ENCODE peak calls at places on chromosomes 7 and 10, in seven cellular contexts. D is uterus, A is NB4, B is transverse colon, G is GM12878, R is esophagus squamous epithelium, C is gastrocnemius medialis. Z is an unnamed sample.

GRCh38 chr7:128174391-128174790 is 66.7 kb upstream of the LEP start:
- DNase-seq in D (no peak), A (peak; percentile 53), B (no peak), G (no peak), R (no peak), C (no peak), Z (no peak)

GRCh38 chr10:117188399-117188798 is 8.9 kb upstream of the KCNK18 start:
- DNase-seq in D (no peak), A (no peak), B (no peak), G (no peak), R (no peak), C (no peak), Z (no peak)

GRCh38 chr10:111076191-111076681 is 593 bp upstream of the ADRA2A start:
- DNase-seq in D (peak; percentile 39), A (peak; percentile 59), B (peak; percentile 73), G (no peak), R (no peak), C (no peak), Z (peak; percentile 92)

GRCh38 chr10:132142396-132143161 is 44.2 kb upstream of the DPYSL4 start:
- DNase-seq in D (no peak), A (peak; percentile 42), B (peak; percentile 27), G (no peak), R (no peak), C (no peak), Z (no peak)

GRCh38 chr7:27211084-27211446 is 11.2 kb upstream of the HOXA13 start:
- DNase-seq in D (no peak), A (no peak), B (no peak), G (no peak), R (no peak), C (no peak), Z (no peak)

GRCh38 chr7:66905689-66906088 is 15.3 kb upstream of the TMEM248 start:
- DNase-seq in D (no peak), A (peak; percentile 30), B (no peak), G (no peak), R (no peak), C (no peak), Z (no peak)

GRCh38 chr7:1567082-1567771 is 2.6 kb downstream of the PSMG3 start:
- DNase-seq in D (no peak), A (peak; percentile 76), B (peak; percentile 55), G (no peak), R (no peak), C (peak; percentile 68), Z (peak; percentile 85)

GRCh38 chr7:94243312-94243711 is 151.4 kb upstream of the COL1A2 start:
- DNase-seq in D (no peak), A (no peak), B (no peak), G (no peak), R (no peak), C (no peak), Z (no peak)

GRCh38 chr10:30387646-30388243 is 38.7 kb upstream of the MTPAP start:
- DNase-seq in D (no peak), A (no peak), B (no peak), G (no peak), R (no peak), C (no peak), Z (no peak)

GRCh38 chr7:134844200-134844599 is 64.8 kb downstream of the CALD1 start:
- DNase-seq in D (no peak), A (no peak), B (no peak), G (no peak), R (no peak), C (no peak), Z (no peak)

GRCh38 chr7:98728555-98728954 is 111.5 kb downstream of the NPTX2 start:
- DNase-seq in D (no peak), A (no peak), B (no peak), G (no peak), R (no peak), C (no peak), Z (no peak)

DNA sequence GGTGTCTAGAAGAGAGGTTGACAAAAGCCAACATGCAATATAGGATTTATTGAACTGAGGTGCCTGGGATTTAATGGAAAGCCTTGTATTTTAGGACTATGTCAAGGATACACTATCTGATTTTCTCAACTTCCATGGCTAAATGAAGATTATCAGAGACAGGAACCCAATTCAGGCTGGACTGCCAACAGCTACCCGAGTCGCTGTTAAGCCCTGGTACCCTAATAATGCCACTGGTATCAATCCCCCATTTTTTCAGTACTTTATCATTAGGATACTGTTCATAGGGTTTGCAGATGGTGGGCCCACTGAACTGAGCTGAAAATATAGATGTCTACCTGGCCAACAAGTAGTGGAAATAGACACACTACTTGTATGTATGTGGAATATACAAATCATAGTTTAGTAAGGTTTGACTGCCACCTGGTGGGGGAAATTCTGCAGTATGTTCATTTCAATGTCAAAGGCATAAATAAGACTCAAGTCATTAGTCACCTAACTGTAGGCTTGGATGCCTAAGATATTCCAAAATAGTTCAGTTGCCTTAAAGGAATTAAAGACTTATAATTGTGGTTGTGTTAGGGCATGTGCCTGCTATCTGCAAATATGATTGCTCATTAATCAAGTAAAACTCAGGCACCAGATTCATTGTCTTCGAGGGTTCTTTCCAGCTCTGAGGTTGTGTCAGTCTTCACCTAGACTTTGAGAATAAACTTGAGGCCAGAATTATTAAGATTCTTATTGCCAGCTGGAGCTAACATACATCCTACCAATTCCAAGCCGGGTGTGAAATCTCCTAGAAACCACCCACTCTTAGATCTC is 34.1 kb upstream of the NOBOX start:
- DNase-seq in D (peak; percentile 23), A (peak; percentile 74), B (peak; percentile 76), G (peak; percentile 11), R (no peak), C (no peak), Z (no peak)
- TF ChIP-seq CTCF in D (peak; percentile 38), A (peak; percentile 53), B (peak; percentile 66), G (peak; percentile 44), R (peak; percentile 65), C (peak; percentile 21), Z (no peak)

GRCh38 chr10:46326971-46327370 is 40.2 kb downstream of the ANTXRL start:
- DNase-seq in D (no peak), A (no peak), B (no peak), G (no peak), R (no peak), C (no peak), Z (no peak)

GRCh38 chr10:46326066-46326465 is 39.3 kb downstream of the ANTXRL start:
- DNase-seq in D (no peak), A (no peak), B (no peak), G (no peak), R (no peak), C (no peak), Z (no peak)

GRCh38 chr10:46329690-46330016 is 42.9 kb downstream of the ANTXRL start:
- DNase-seq in D (no peak), A (no peak), B (no peak), G (no peak), R (no peak), C (no peak), Z (no peak)

GRCh38 chr10:46328853-46329689 is 42.3 kb downstream of the ANTXRL start:
- DNase-seq in D (no peak), A (no peak), B (no peak), G (no peak), R (no peak), C (no peak), Z (no peak)

DNA sequence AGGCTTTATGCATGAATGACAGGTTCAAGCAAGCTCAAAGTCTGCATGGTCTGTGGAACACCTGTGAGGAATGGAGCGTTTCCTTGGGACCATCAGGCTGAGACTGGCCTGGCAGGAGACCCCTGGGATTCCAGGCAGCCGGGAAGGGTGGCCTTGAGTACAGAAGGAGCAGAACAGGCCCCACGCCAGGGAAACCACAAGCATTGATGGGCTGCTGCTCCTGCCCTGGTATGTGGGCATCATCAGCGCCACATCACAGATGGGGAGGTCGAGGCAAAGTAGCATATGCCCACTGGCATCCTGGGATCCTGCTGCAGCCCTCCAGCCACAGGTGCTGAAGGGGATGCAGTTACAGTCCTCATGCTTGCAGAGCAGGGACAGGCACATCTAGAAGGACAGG is 40.9 kb downstream of the ANTXRL start:
- DNase-seq in D (no peak), A (no peak), B (no peak), G (no peak), R (no peak), C (no peak), Z (no peak)
- TF ChIP-seq POLR2A in D (no peak), A (no peak), B (no peak), G (no peak), R (no peak), C (no peak), Z (no peak)

DNA sequence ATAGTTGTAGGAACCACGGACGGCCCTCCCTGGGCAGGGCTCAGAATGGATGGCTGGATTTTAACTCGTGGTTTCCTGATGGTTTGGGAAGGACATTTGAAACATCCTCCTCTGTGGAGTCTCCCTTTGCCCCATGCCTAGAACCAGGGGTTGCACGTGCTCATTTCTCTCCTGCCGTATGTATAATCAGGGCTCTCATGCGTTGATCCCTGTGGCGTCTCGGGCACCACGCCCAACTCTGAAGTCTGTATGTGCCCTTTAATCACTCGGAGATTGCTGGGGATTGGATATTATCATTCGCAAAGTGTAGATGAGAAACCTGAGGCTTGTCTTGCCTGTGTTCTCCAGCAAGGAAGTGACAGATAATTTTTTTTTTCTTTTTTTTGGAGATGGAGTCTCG is 257.1 kb downstream of the CAMK1D start:
- DNase-seq in D (no peak), A (no peak), B (peak; percentile 69), G (no peak), R (no peak), C (no peak), Z (no peak)
- H3K4me3 ChIP-seq in D (peak overlapping the region; percentile 12), A (no peak overlapping the region), B (peak overlapping the region; percentile 35), G (peak overlapping the region; percentile 62), R (peak overlapping the region; percentile 43), C (no peak overlapping the region), Z (no peak overlapping the region)

DNA sequence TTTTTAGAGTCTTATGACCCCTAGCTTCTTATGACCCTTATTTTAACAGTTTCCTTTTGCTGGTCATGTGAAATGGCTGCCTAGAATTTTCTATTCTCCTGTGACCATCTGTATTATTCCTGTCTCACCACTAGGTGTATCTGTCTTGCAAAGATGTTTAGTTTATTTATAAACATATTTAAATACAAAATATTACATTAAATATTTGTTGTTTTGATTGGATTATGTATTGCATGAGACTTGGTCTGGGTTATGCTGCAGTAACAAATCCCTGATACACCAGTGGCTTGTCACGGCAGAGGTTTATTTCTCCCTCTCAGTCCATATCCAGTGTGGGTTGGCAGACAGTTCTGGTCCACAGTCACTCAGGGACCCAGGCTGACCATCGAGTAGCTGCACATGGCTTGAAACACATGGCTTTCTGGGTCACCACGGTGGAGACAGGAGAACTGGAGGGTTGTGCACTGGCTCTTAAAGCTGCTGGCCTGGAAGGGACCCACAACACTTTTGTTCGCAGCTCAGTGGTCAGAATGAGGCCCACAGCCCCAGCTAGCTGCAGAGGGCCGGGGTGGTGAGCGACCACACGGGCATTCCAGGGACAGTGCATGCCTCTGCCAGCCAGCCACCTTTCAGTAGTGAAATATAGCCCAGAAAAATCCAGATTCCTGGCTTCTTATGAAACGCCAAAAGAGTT is 7.4 kb downstream of the RASSF4 start:
- DNase-seq in D (peak; percentile 12), A (peak; percentile 52), B (no peak), G (no peak), R (no peak), C (no peak), Z (no peak)
- TF ChIP-seq CTCF in D (peak; percentile 3), A (no peak), B (no peak), G (peak; percentile 17), R (no peak), C (no peak), Z (no peak)

GRCh38 chr10:120473593-120473992 is 16.6 kb downstream of the PLPP4 start:
- DNase-seq in D (no peak), A (no peak), B (no peak), G (peak; percentile 15), R (no peak), C (no peak), Z (no peak)
- TF ChIP-seq POLR2A in D (no peak), A (no peak), B (no peak), G (no peak), R (no peak), C (no peak), Z (no peak)

GRCh38 chr7:92635538-92635937 is 45.3 kb upstream of the FAM133B start:
- DNase-seq in D (no peak), A (peak; percentile 17), B (no peak), G (no peak), R (no peak), C (no peak), Z (no peak)
- H3K4me3 ChIP-seq in D (no peak overlapping the region), A (no peak overlapping the region), B (no peak overlapping the region), G (peak overlapping the region; percentile 30), R (no peak overlapping the region), C (no peak overlapping the region), Z (no peak overlapping the region)